ENCODE peak calls at places on chromosome 11, in four cellular contexts. A is hepatocyte, F is GM23248, R is GM23338. S is an unnamed sample.

GRCh38 chr11:130449996-130450419 is 1.6 kb downstream of the ADAMTS15 start:
- DNase-seq in F (no peak), A (peak), R (peak), S (no peak)

GRCh38 chr11:66073669-66074068 is 3.6 kb downstream of the PACS1 start:
- DNase-seq in R (no peak), A (no peak), F (no peak), S (no peak)

GRCh38 chr11:61151545-61152252 is 9.5 kb downstream of the VPS37C start:
- DNase-seq in R (no peak), F (no peak), A (no peak), S (no peak)

GRCh38 chr11:124877631-124878496 is 12.6 kb downstream of the ROBO3 start:
- DNase-seq in R (no peak), A (no peak), F (no peak), S (no peak)

GRCh38 chr11:110176366-110177056 is 83.3 kb downstream of the ZC3H12C start:
- DNase-seq in A (no peak), R (no peak), F (peak), S (no peak)

GRCh38 chr11:86923993-86924766 is 31.0 kb downstream of the FZD4 start:
- DNase-seq in R (peak), F (no peak), A (peak), S (no peak)

GRCh38 chr11:4465411-4465810 is 16.3 kb downstream of the OR52K2 start:
- DNase-seq in A (no peak), R (no peak), F (no peak), S (no peak)

GRCh38 chr11:17463795-17464194 is 12.8 kb downstream of the ABCC8 start:
- DNase-seq in A (no peak), R (no peak), F (no peak), S (no peak)

GRCh38 chr11:82682003-82682751 is 51.5 kb downstream of the FAM181B start:
- DNase-seq in F (peak), R (peak), A (peak), S (peak)

GRCh38 chr11:64321533-64321932 is 3.6 kb downstream of the PRDX5 start:
- DNase-seq in F (no peak), R (no peak), A (peak), S (no peak)

GRCh38 chr11:131042711-131043110 is 126.4 kb upstream of the SNX19 start:
- DNase-seq in A (no peak), F (no peak), R (peak), S (no peak)

GRCh38 chr11:27460158-27460565 is 12.4 kb downstream of the LGR4 start:
- DNase-seq in R (no peak), F (no peak), A (no peak), S (no peak)

GRCh38 chr11:12121011-12121410 is 10.6 kb downstream of the MICAL2 start:
- DNase-seq in A (no peak), F (no peak), R (no peak), S (no peak)

GRCh38 chr11:12123799-12124198 is 13.4 kb downstream of the MICAL2 start:
- DNase-seq in F (peak), R (no peak), A (no peak), S (no peak)

GRCh38 chr11:12121504-12121903 is 11.1 kb downstream of the MICAL2 start:
- DNase-seq in F (no peak), R (no peak), A (no peak), S (no peak)

GRCh38 chr11:12123177-12123576 is 12.8 kb downstream of the MICAL2 start:
- DNase-seq in F (peak), A (no peak), R (no peak), S (no peak)

DNA sequence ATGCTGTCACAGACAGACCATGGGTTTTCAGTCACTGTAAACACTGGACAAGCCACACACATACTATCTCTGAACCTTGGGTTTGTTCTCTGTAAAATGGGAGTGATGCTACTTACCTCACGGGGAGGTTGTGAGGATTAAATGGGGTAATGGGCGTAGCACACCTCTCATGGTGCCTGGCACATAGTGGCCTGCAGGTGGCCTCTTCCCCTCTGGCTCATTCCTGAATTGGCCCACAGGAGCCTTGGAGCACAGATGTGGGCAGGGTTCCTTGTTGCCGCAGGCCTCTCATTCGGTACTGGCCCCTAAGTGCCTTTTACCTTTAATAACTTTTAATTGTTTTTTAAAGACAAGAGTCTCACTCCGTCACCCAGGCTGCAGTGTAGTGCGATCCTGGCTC is 11.7 kb downstream of the MICAL2 start:
- DNase-seq in R (peak), F (peak), A (no peak), S (no peak)
- TF ChIP-seq EZH2phosphoT487 in R (no peak), F (no peak), A (no peak), S (no peak)

GRCh38 chr11:115505165-115505564 is 950 bp upstream of the CADM1 start:
- DNase-seq in A (peak), F (no peak), R (peak), S (no peak)
- H3K4me2 ChIP-seq in A (peak), F (peak), R (peak), S (peak)

GRCh38 chr11:8913961-8914660 is 3.1 kb downstream of the AKIP1 start:
- DNase-seq in R (peak), A (peak), F (peak), S (peak)
- H2AFZ ChIP-seq in R (no peak), A (peak), F (peak), S (peak)

DNA sequence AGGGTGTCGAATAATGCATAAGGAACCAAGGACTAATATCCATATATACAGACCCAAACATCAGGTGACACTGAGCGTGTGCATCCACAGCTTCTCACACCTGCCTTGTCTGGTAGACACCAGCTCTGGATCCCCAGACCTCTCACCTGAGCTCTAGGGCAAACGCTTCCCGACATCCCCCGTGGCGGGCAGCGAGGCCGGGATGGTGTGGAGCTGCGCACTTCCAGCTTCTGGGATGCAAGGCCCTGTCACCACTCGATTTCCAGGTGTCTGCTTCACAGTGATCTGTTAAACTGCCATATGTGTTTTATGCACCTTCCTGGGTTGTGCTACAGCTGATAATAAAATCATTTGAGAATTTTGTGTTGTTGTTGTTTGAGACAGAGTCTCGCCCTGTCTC is 15.3 kb upstream of the TREH start:
- DNase-seq in A (no peak), R (no peak), F (no peak), S (no peak)
- TF ChIP-seq EZH2phosphoT487 in A (no peak), R (no peak), F (no peak), S (no peak)

DNA sequence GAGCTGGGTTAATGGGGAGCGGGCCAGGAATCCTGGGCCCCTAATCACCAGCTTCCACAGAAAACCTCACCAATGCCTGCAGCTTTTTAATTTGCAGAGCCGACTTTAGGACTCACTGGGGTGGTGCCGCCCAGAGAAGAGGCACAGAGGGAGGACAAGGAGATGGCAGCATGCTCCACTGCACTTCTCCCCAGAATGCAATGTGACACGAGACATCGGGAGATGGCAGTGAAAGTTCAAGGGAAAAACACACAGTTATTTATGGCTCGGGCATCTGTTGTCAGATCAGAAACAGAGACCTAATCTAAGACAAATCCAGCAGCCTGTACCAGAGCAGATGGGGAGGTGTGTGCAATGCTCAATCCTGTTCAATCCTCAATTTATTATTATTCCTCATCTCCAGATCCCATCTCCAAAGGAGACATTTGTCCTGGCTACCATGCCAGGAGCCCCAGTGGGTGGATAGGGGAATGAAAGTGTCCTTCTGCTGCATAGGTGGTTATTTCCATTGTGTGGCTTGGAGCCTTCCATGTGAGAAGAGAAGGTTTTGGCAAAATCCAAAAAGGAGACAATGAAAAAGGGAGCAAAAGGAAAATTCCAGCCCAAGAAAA is 250.0 kb downstream of the NXPE2 start:
- DNase-seq in R (no peak), A (no peak), F (no peak), S (no peak)
- H3K4me2 ChIP-seq in R (no peak), A (no peak), F (no peak), S (no peak)

DNA sequence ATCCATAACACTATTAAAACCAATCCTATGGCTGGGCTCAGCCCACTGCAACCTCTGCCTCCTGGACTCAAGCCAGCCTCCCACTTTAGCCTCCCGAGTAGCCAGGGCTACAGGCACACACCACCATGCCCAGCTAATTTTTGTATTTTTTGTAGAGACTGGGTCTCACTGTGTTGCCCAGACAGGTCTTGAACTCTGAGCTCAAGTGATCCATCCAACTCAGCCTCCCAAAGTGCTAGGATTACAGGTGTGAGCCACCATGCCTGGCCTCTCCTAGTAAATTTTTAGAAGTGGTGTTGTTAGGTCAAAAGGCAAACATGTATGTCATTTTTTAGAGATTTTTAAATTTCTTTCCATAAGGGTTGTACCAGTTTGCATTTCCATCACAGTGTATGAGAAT is 14.2 kb downstream of the F2 start:
- DNase-seq in A (no peak), F (no peak), R (no peak), S (no peak)
- H2AFZ ChIP-seq in A (no peak), F (no peak), R (no peak), S (no peak)

DNA sequence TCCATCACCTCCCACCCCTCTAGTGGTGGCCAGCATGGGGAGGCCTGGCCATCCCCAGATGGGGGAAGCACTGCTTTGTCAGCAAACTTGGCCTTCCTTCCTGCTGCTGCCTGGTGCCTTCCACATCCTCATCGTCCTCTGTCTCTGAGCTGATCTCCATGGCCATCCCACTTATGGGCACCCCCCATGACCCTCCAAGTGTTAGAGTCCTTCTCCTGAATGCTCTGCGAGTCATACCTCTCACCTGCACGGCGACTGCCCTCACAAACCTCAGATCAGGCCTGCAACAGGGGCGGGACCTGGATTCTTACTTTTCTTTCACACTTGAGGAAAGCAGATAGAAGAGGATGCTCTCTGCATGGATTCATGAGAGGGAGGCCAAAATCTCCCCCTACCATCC is 24.0 kb downstream of the POU2AF1 start:
- DNase-seq in R (no peak), A (no peak), F (no peak), S (no peak)
- TF ChIP-seq EZH2phosphoT487 in R (no peak), A (no peak), F (no peak), S (no peak)

GRCh38 chr11:115657586-115657985 is 153.4 kb upstream of the CADM1 start:
- DNase-seq in F (no peak), R (no peak), A (no peak), S (no peak)

GRCh38 chr11:115656041-115656440 is 151.8 kb upstream of the CADM1 start:
- DNase-seq in R (no peak), F (no peak), A (no peak), S (no peak)

GRCh38 chr11:115654792-115655191 is 150.6 kb upstream of the CADM1 start:
- DNase-seq in F (no peak), R (no peak), A (no peak), S (no peak)

GRCh38 chr11:115659061-115659963 is 155.1 kb upstream of the CADM1 start:
- DNase-seq in A (peak), R (peak), F (no peak), S (no peak)

GRCh38 chr11:115656684-115657083 is 152.5 kb upstream of the CADM1 start:
- DNase-seq in A (peak), R (no peak), F (no peak), S (no peak)
- H3K4me2 ChIP-seq in A (no peak), R (no peak), F (no peak), S (no peak)